ENCODE peak calls at places on chromosomes 2 and 18, in six cellular contexts. One of them, this sample, is unnamed. For H3K27me3, the result is how much of the 10 kb centered on the place peaks cover.

GRCh38 chr18:59823611-59824195 is 76.1 kb upstream of the PMAIP1 start:
- DNase-seq in left ventricle myocardium inferior: peak
- DNase-seq in vagina: no peak
- DNase-seq in SK-N-SH: peak
- DNase-seq in tibial nerve: peak
- DNase-seq in neural progenitor cell: peak
- DNase-seq in this sample: no peak

GRCh38 chr2:105111365-105112150 is 73.7 kb downstream of the MRPS9 start:
- DNase-seq in left ventricle myocardium inferior: no peak
- DNase-seq in vagina: no peak
- DNase-seq in SK-N-SH: no peak
- DNase-seq in tibial nerve: no peak
- DNase-seq in neural progenitor cell: no peak
- DNase-seq in this sample: no peak

GRCh38 chr18:73153271-73153670 is 285.5 kb upstream of the NETO1 start:
- DNase-seq in left ventricle myocardium inferior: no peak
- DNase-seq in vagina: no peak
- DNase-seq in SK-N-SH: no peak
- DNase-seq in tibial nerve: no peak
- DNase-seq in neural progenitor cell: no peak
- DNase-seq in this sample: no peak

GRCh38 chr2:148124271-148124670 is 103.4 kb downstream of the MBD5 start:
- DNase-seq in left ventricle myocardium inferior: no peak
- DNase-seq in vagina: no peak
- DNase-seq in SK-N-SH: no peak
- DNase-seq in tibial nerve: no peak
- DNase-seq in neural progenitor cell: no peak
- DNase-seq in this sample: no peak

GRCh38 chr18:8869696-8870095 is 164.3 kb downstream of the MTCL1 start:
- DNase-seq in left ventricle myocardium inferior: no peak
- DNase-seq in vagina: no peak
- DNase-seq in SK-N-SH: no peak
- DNase-seq in tibial nerve: no peak
- DNase-seq in neural progenitor cell: no peak
- DNase-seq in this sample: no peak

GRCh38 chr2:73265298-73266060 is 18.8 kb downstream of the FBXO41 start:
- DNase-seq in left ventricle myocardium inferior: no peak
- DNase-seq in vagina: no peak
- DNase-seq in SK-N-SH: no peak
- DNase-seq in tibial nerve: no peak
- DNase-seq in neural progenitor cell: no peak
- DNase-seq in this sample: no peak

GRCh38 chr2:161905389-161906046 is 168.5 kb downstream of the DPP4 start:
- DNase-seq in left ventricle myocardium inferior: no peak
- DNase-seq in vagina: no peak
- DNase-seq in SK-N-SH: no peak
- DNase-seq in tibial nerve: no peak
- DNase-seq in neural progenitor cell: no peak
- DNase-seq in this sample: no peak

GRCh38 chr2:178241852-178242551 is 47.7 kb downstream of the OSBPL6 start:
- DNase-seq in left ventricle myocardium inferior: peak
- DNase-seq in vagina: no peak
- DNase-seq in SK-N-SH: peak
- DNase-seq in tibial nerve: peak
- DNase-seq in neural progenitor cell: no peak
- DNase-seq in this sample: peak

GRCh38 chr2:204126705-204127104 is 190.1 kb downstream of the ICOS start:
- DNase-seq in left ventricle myocardium inferior: no peak
- DNase-seq in vagina: no peak
- DNase-seq in SK-N-SH: no peak
- DNase-seq in tibial nerve: no peak
- DNase-seq in neural progenitor cell: no peak
- DNase-seq in this sample: no peak

GRCh38 chr2:55063713-55064323 is 13.6 kb upstream of the RTN4 start:
- DNase-seq in left ventricle myocardium inferior: no peak
- DNase-seq in vagina: no peak
- DNase-seq in SK-N-SH: no peak
- DNase-seq in tibial nerve: no peak
- DNase-seq in neural progenitor cell: no peak
- DNase-seq in this sample: no peak
- TF ChIP-seq CTCF in left ventricle myocardium inferior: peak
- TF ChIP-seq CTCF in vagina: no peak
- TF ChIP-seq CTCF in SK-N-SH: no peak
- TF ChIP-seq CTCF in tibial nerve: no peak
- TF ChIP-seq CTCF in neural progenitor cell: peak
- TF ChIP-seq CTCF in this sample: no peak

DNA sequence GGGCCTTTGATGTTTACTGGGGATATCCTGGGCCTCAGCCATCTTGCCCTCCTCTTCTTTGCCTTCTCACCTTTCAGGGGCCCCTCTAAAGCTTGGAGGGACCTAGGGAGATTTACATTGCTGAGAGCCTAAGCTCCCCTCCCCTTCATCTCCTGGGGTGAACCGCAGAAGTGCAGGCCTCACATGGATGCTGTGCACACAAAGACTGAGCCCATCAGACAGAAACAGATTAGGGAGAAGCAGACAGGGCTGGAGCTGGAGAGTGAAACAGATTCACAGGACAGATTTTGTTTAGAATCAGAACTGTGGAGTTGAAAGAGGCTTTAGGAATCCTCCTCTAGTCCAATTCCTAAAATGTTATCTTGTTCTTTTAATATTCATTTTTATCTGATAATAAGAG is 3.4 kb upstream of the CDK5R2 start:
- DNase-seq in left ventricle myocardium inferior: no peak
- DNase-seq in vagina: no peak
- DNase-seq in SK-N-SH: no peak
- DNase-seq in tibial nerve: no peak
- DNase-seq in neural progenitor cell: no peak
- DNase-seq in this sample: no peak
- H3K27me3 ChIP-seq in left ventricle myocardium inferior: half or more
- H3K27me3 ChIP-seq in vagina: under half
- H3K27me3 ChIP-seq in SK-N-SH: under half
- H3K27me3 ChIP-seq in tibial nerve: half or more
- H3K27me3 ChIP-seq in neural progenitor cell: half or more
- H3K27me3 ChIP-seq in this sample: under half

GRCh38 chr2:127637725-127638252 is 8.2 kb upstream of the GPR17 start:
- DNase-seq in left ventricle myocardium inferior: no peak
- DNase-seq in vagina: no peak
- DNase-seq in SK-N-SH: no peak
- DNase-seq in tibial nerve: no peak
- DNase-seq in neural progenitor cell: peak
- DNase-seq in this sample: peak
- H3K4me3 ChIP-seq in left ventricle myocardium inferior: peak
- H3K4me3 ChIP-seq in vagina: no peak
- H3K4me3 ChIP-seq in SK-N-SH: no peak
- H3K4me3 ChIP-seq in tibial nerve: no peak
- H3K4me3 ChIP-seq in neural progenitor cell: no peak
- H3K4me3 ChIP-seq in this sample: no peak

GRCh38 chr18:35122586-35123224 is 81.5 kb downstream of the MAPRE2 start:
- DNase-seq in left ventricle myocardium inferior: no peak
- DNase-seq in vagina: no peak
- DNase-seq in SK-N-SH: peak
- DNase-seq in tibial nerve: no peak
- DNase-seq in neural progenitor cell: peak
- DNase-seq in this sample: no peak
- TF ChIP-seq CTCF in left ventricle myocardium inferior: peak
- TF ChIP-seq CTCF in vagina: no peak
- TF ChIP-seq CTCF in SK-N-SH: peak
- TF ChIP-seq CTCF in tibial nerve: no peak
- TF ChIP-seq CTCF in neural progenitor cell: peak
- TF ChIP-seq CTCF in this sample: no peak

GRCh38 chr18:4208408-4208807 is 246.7 kb downstream of the DLGAP1 start:
- DNase-seq in left ventricle myocardium inferior: no peak
- DNase-seq in vagina: no peak
- DNase-seq in SK-N-SH: no peak
- DNase-seq in tibial nerve: no peak
- DNase-seq in neural progenitor cell: no peak
- DNase-seq in this sample: no peak
- H3K27me3 ChIP-seq in left ventricle myocardium inferior: under half
- H3K27me3 ChIP-seq in vagina: under half
- H3K27me3 ChIP-seq in SK-N-SH: under half
- H3K27me3 ChIP-seq in tibial nerve: under half
- H3K27me3 ChIP-seq in neural progenitor cell: under half
- H3K27me3 ChIP-seq in this sample: under half

GRCh38 chr2:46548103-46548486 is 68.7 kb downstream of the TMEM247 start:
- DNase-seq in left ventricle myocardium inferior: peak
- DNase-seq in vagina: peak
- DNase-seq in SK-N-SH: no peak
- DNase-seq in tibial nerve: no peak
- DNase-seq in neural progenitor cell: no peak
- DNase-seq in this sample: no peak

GRCh38 chr2:46545015-46545839 is 65.9 kb downstream of the TMEM247 start:
- DNase-seq in left ventricle myocardium inferior: no peak
- DNase-seq in vagina: no peak
- DNase-seq in SK-N-SH: no peak
- DNase-seq in tibial nerve: no peak
- DNase-seq in neural progenitor cell: no peak
- DNase-seq in this sample: no peak

GRCh38 chr2:46548521-46549144 is 69.3 kb downstream of the TMEM247 start:
- DNase-seq in left ventricle myocardium inferior: no peak
- DNase-seq in vagina: no peak
- DNase-seq in SK-N-SH: no peak
- DNase-seq in tibial nerve: no peak
- DNase-seq in neural progenitor cell: no peak
- DNase-seq in this sample: no peak

GRCh38 chr2:46549159-46549902 is 70.0 kb downstream of the TMEM247 start:
- DNase-seq in left ventricle myocardium inferior: no peak
- DNase-seq in vagina: no peak
- DNase-seq in SK-N-SH: no peak
- DNase-seq in tibial nerve: no peak
- DNase-seq in neural progenitor cell: no peak
- DNase-seq in this sample: no peak

GRCh38 chr2:46547223-46548102 is 68.1 kb downstream of the TMEM247 start:
- DNase-seq in left ventricle myocardium inferior: peak
- DNase-seq in vagina: peak
- DNase-seq in SK-N-SH: no peak
- DNase-seq in tibial nerve: peak
- DNase-seq in neural progenitor cell: no peak
- DNase-seq in this sample: no peak
- H3K4me3 ChIP-seq in left ventricle myocardium inferior: peak
- H3K4me3 ChIP-seq in vagina: no peak
- H3K4me3 ChIP-seq in SK-N-SH: no peak
- H3K4me3 ChIP-seq in tibial nerve: no peak
- H3K4me3 ChIP-seq in neural progenitor cell: no peak
- H3K4me3 ChIP-seq in this sample: no peak

GRCh38 chr18:9951022-9951859 is 37.4 kb downstream of the VAPA start:
- DNase-seq in left ventricle myocardium inferior: no peak
- DNase-seq in vagina: no peak
- DNase-seq in SK-N-SH: peak
- DNase-seq in tibial nerve: peak
- DNase-seq in neural progenitor cell: peak
- DNase-seq in this sample: no peak
- TF ChIP-seq CTCF in left ventricle myocardium inferior: peak
- TF ChIP-seq CTCF in vagina: no peak
- TF ChIP-seq CTCF in SK-N-SH: peak
- TF ChIP-seq CTCF in tibial nerve: peak
- TF ChIP-seq CTCF in neural progenitor cell: peak
- TF ChIP-seq CTCF in this sample: peak

GRCh38 chr2:222738759-222739292 is 67.4 kb downstream of the MOGAT1 start:
- DNase-seq in left ventricle myocardium inferior: no peak
- DNase-seq in vagina: no peak
- DNase-seq in SK-N-SH: no peak
- DNase-seq in tibial nerve: no peak
- DNase-seq in neural progenitor cell: no peak
- DNase-seq in this sample: no peak

GRCh38 chr2:222743263-222743865 is 71.9 kb downstream of the MOGAT1 start:
- DNase-seq in left ventricle myocardium inferior: no peak
- DNase-seq in vagina: no peak
- DNase-seq in SK-N-SH: no peak
- DNase-seq in tibial nerve: peak
- DNase-seq in neural progenitor cell: no peak
- DNase-seq in this sample: no peak

GRCh38 chr2:222738312-222738711 is 66.9 kb downstream of the MOGAT1 start:
- DNase-seq in left ventricle myocardium inferior: no peak
- DNase-seq in vagina: no peak
- DNase-seq in SK-N-SH: no peak
- DNase-seq in tibial nerve: no peak
- DNase-seq in neural progenitor cell: no peak
- DNase-seq in this sample: no peak

GRCh38 chr2:222736301-222736700 is 64.8 kb downstream of the MOGAT1 start:
- DNase-seq in left ventricle myocardium inferior: no peak
- DNase-seq in vagina: no peak
- DNase-seq in SK-N-SH: no peak
- DNase-seq in tibial nerve: no peak
- DNase-seq in neural progenitor cell: no peak
- DNase-seq in this sample: no peak

GRCh38 chr2:222739939-222740338 is 68.5 kb downstream of the MOGAT1 start:
- DNase-seq in left ventricle myocardium inferior: no peak
- DNase-seq in vagina: no peak
- DNase-seq in SK-N-SH: no peak
- DNase-seq in tibial nerve: no peak
- DNase-seq in neural progenitor cell: no peak
- DNase-seq in this sample: no peak
- H3K27me3 ChIP-seq in left ventricle myocardium inferior: under half
- H3K27me3 ChIP-seq in vagina: under half
- H3K27me3 ChIP-seq in SK-N-SH: under half
- H3K27me3 ChIP-seq in tibial nerve: under half
- H3K27me3 ChIP-seq in neural progenitor cell: under half
- H3K27me3 ChIP-seq in this sample: under half

This sample was measured in BJ.